ENCODE peak calls at places on chromosomes 3 and 15, in ten cellular contexts. A is adrenal gland, X is esophagus squamous epithelium, F is body of pancreas, K is right lobe of liver, N is heart left ventricle, Y is tibial nerve, C is HCT116, O is ovary, H is IMR-90. G is an unnamed sample.

GRCh38 chr15:31254431-31255175 is 72.0 kb upstream of the KLF13 start:
- DNase-seq in A (peak; percentile 41), X (no peak), F (peak; percentile 37), K (no peak), N (no peak), Y (peak; percentile 67), C (no peak), O (no peak), H (peak; percentile 37), G (no peak)

GRCh38 chr15:92021765-92022164 is 168.3 kb downstream of the SLCO3A1 start:
- DNase-seq in A (no peak), X (no peak), F (no peak), K (no peak), N (no peak), Y (no peak), C (no peak), O (no peak), H (no peak), G (no peak)

GRCh38 chr15:34620814-34621213 is 37.4 kb upstream of the GOLGA8B start:
- DNase-seq in A (no peak), X (no peak), F (no peak), K (no peak), N (no peak), Y (no peak), C (no peak), O (no peak), H (peak; percentile 14), G (no peak)

GRCh38 chr3:72274511-72275295 is 489.8 kb upstream of the PROK2 start:
- DNase-seq in A (peak; percentile 39), X (no peak), F (peak; percentile 65), K (peak; percentile 81), N (no peak), Y (peak; percentile 33), C (no peak), O (peak; percentile 68), H (peak; percentile 75), G (no peak)

GRCh38 chr3:60555704-60556340 is 695.4 kb downstream of the FHIT start:
- DNase-seq in A (no peak), X (no peak), F (no peak), K (no peak), N (no peak), Y (no peak), C (no peak), O (no peak), H (peak; percentile 74), G (no peak)

GRCh38 chr15:78301813-78302212 is 2.4 kb upstream of the SKIC8 start:
- DNase-seq in A (no peak), X (no peak), F (no peak), K (no peak), N (no peak), Y (no peak), C (no peak), O (no peak), H (no peak), G (no peak)

GRCh38 chr3:112653881-112654300 is 12.9 kb upstream of the CCDC80 start:
- DNase-seq in A (no peak), X (no peak), F (peak; percentile 40), K (no peak), N (peak; percentile 71), Y (no peak), C (no peak), O (peak; percentile 32), H (peak; percentile 98), G (no peak)

GRCh38 chr3:112619295-112619694 is 21.6 kb downstream of the CCDC80 start:
- DNase-seq in A (no peak), X (no peak), F (no peak), K (no peak), N (no peak), Y (no peak), C (no peak), O (no peak), H (peak; percentile 51), G (no peak)

GRCh38 chr3:151560750-151561149 is 99.9 kb upstream of the IGSF10 start:
- DNase-seq in A (no peak), X (no peak), F (no peak), K (no peak), N (no peak), Y (no peak), C (no peak), O (no peak), H (no peak), G (no peak)

GRCh38 chr15:85381850-85382751 is 1.7 kb downstream of the AKAP13 start:
- DNase-seq in A (no peak), X (no peak), F (no peak), K (no peak), N (no peak), Y (no peak), C (no peak), O (no peak), H (no peak), G (no peak)

GRCh38 chr15:85380217-85380859 is at the start of gene AKAP13:
- DNase-seq in A (peak; percentile 98), X (peak; percentile 79), F (peak; percentile 99), K (peak; percentile 99), N (peak; percentile 98), Y (peak; percentile 87), C (peak; percentile 99), O (peak; percentile 97), H (peak; percentile 99), G (peak; percentile 96)

GRCh38 chr15:85382942-85383341 is 2.5 kb downstream of the AKAP13 start:
- DNase-seq in A (no peak), X (no peak), F (no peak), K (no peak), N (no peak), Y (no peak), C (no peak), O (no peak), H (no peak), G (no peak)

GRCh38 chr15:85379403-85380131 is 836 bp upstream of the AKAP13 start:
- DNase-seq in A (peak; percentile 26), X (no peak), F (peak; percentile 18), K (no peak), N (no peak), Y (no peak), C (no peak), O (peak; percentile 22), H (no peak), G (no peak)

GRCh38 chr15:85380860-85381535 is 595 bp downstream of the AKAP13 start:
- DNase-seq in A (peak; percentile 46), X (peak; percentile 17), F (peak; percentile 32), K (peak; percentile 66), N (peak; percentile 82), Y (no peak), C (no peak), O (no peak), H (no peak), G (no peak)
- TF ChIP-seq POLR2A in A (no peak), X (no peak), F (no peak), K (peak; percentile 6), N (no peak), Y (no peak), C (no peak), O (no peak), H (no peak), G (no peak)

GRCh38 chr3:166527325-166527724 is 690.1 kb upstream of the BCHE start:
- DNase-seq in A (no peak), X (no peak), F (no peak), K (no peak), N (no peak), Y (no peak), C (no peak), O (no peak), H (peak; percentile 3), G (no peak)
- H3K4me3 ChIP-seq in A (no peak overlapping the region), X (no peak overlapping the region), F (no peak overlapping the region), K (no peak overlapping the region), N (no peak overlapping the region), Y (no peak overlapping the region), C (no peak overlapping the region), O (no peak overlapping the region), H (no peak overlapping the region), G (no peak overlapping the region)

GRCh38 chr15:48283361-48284157 is 47.7 kb upstream of the DUT start:
- DNase-seq in A (peak; percentile 30), X (no peak), F (peak; percentile 5), K (no peak), N (no peak), Y (no peak), C (no peak), O (no peak), H (no peak), G (no peak)

GRCh38 chr15:48285329-48286214 is 45.7 kb upstream of the DUT start:
- DNase-seq in A (peak; percentile 47), X (no peak), F (peak; percentile 85), K (no peak), N (no peak), Y (no peak), C (peak; percentile 72), O (peak; percentile 65), H (peak; percentile 92), G (no peak)

GRCh38 chr15:48281674-48282073 is 49.6 kb upstream of the DUT start:
- DNase-seq in A (no peak), X (no peak), F (no peak), K (no peak), N (no peak), Y (no peak), C (no peak), O (no peak), H (peak; percentile 20), G (no peak)

GRCh38 chr15:48282186-48282585 is 49.0 kb upstream of the DUT start:
- DNase-seq in A (peak; percentile 22), X (no peak), F (no peak), K (no peak), N (no peak), Y (no peak), C (no peak), O (no peak), H (peak; percentile 20), G (no peak)

DNA sequence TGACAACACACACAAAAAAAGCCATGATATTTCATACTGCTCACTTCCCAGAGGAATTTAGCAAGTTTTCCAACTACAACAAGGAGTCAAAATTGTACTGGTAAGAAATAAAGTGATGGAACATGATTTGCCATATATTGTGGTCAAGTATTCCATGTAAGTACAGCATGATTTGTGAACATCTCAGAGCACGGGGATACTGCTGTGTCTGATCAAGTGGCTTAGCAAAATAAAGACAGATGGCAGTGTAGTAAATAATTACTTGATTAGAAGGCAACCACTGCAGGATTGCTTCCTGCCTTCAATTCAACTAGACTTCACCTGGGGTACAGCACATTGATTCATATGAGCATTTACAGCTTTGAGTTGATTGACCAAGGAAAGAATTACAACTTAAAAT is 51.6 kb upstream of the DUT start:
- DNase-seq in A (no peak), X (no peak), F (no peak), K (no peak), N (no peak), Y (no peak), C (no peak), O (no peak), H (no peak), G (no peak)
- H3K27me3 ChIP-seq in A (no peaks in the 10 kb centered on the region), X (no peaks in the 10 kb centered on the region), F (no peaks in the 10 kb centered on the region), K (no peaks in the 10 kb centered on the region), N (peaks cover 2% of the 10 kb centered on the region), Y (no peaks in the 10 kb centered on the region), C (peaks cover 27% of the 10 kb centered on the region), O (no peaks in the 10 kb centered on the region), H (peaks cover 7% of the 10 kb centered on the region), G (peaks cover 3% of the 10 kb centered on the region)

DNA sequence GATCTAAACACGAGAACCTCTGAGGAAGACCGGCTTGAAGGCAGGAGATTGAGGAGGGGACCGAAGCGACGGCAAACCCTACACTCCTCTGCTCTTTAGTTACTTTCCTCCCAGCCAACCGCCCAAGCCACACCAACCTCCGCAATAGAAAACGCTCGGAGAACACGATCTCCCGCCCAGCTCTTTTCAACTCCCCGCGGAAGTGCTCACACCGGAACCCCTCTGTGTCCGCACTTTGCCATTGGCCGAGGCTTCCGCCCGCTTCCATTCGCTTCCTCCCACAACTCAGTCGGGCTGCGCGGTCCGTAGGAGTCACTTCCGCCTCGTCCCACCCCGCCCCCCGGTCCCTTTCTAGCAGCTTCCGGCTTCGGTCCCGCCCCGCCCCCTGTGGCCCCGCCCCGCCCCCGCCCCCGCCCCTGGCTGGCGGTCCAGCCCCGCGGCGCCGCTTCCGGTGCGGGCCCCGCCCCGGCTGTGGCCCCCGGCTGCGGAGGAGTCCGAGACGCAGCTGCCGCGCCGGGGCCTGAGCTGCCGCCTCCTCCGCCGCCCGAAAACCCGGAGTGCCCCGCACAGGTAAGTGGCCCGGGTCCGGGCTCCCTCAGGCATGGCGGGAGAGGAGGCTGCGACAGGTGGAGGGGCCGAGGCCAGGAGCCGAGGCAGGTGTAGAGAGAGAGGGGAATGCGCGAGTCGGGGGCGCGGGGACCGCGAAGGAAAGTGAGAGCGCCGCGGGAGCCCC is at the start of gene ARID3B:
- DNase-seq in A (peak; percentile 99), X (peak; percentile 89), F (peak; percentile 99), K (peak; percentile 99), N (peak; percentile 99), Y (peak; percentile 95), C (peak; percentile 95), O (peak; percentile 98), H (peak; percentile 98), G (peak; percentile 98)
- TF ChIP-seq POLR2A in A (peak; percentile 47), X (no peak), F (peak; percentile 70), K (peak; percentile 66), N (peak; percentile 46), Y (peak; percentile 26), C (peak; percentile 23), O (no peak), H (peak; percentile 95), G (no peak)